ENCODE peak calls at places on chromosome 16, in seven cellular contexts. K is fibroblast of mammary gland, T is fibroblast of lung, F is upper lobe of right lung, Q is OCI-LY7, O is fibroblast of pulmonary artery, L is cardiac muscle cell. E is an unnamed sample.

GRCh38 chr16:69481901-69482341 is 57.5 kb downstream of the CYB5B start:
- DNase-seq in T (peak), Q (no peak), L (peak), K (peak), F (peak), O (peak), E (no peak)

GRCh38 chr16:49660647-49661046 is 195.3 kb downstream of the ZNF423 start:
- DNase-seq in L (no peak), Q (no peak), K (no peak), O (no peak), T (no peak), F (no peak), E (peak)

GRCh38 chr16:55912022-55912421 is 36.8 kb upstream of the CES5A start:
- DNase-seq in O (no peak), F (no peak), L (no peak), K (no peak), T (no peak), Q (no peak), E (no peak)

GRCh38 chr16:80540516-80541305 is at the start of gene DYNLRB2:
- DNase-seq in K (peak), O (peak), Q (peak), F (peak), T (peak), L (peak), E (peak)

GRCh38 chr16:11896776-11897175 is 19.0 kb downstream of the GSPT1 start:
- DNase-seq in T (peak), K (peak), L (peak), O (peak), Q (no peak), F (no peak), E (peak)

GRCh38 chr16:50626868-50627267 is 54.2 kb downstream of the SNX20 start:
- DNase-seq in O (no peak), Q (no peak), K (no peak), F (no peak), T (no peak), L (no peak), E (no peak)

GRCh38 chr16:83932304-83932703 is 20.7 kb upstream of the OSGIN1 start:
- DNase-seq in Q (no peak), F (no peak), T (no peak), L (no peak), O (no peak), K (no peak), E (no peak)

GRCh38 chr16:3846087-3846486 is 34.4 kb downstream of the CREBBP start:
- DNase-seq in K (no peak), O (no peak), Q (no peak), T (no peak), L (no peak), F (no peak), E (no peak)

GRCh38 chr16:69201787-69202186 is 14.8 kb downstream of the SNTB2 start:
- DNase-seq in Q (no peak), O (no peak), T (no peak), L (no peak), F (no peak), K (no peak), E (no peak)

GRCh38 chr16:79497951-79498350 is 102.6 kb downstream of the MAF start:
- DNase-seq in L (no peak), Q (no peak), F (no peak), K (no peak), T (no peak), O (no peak), E (no peak)

GRCh38 chr16:790086-790485 is 1.7 kb downstream of the CHTF18 start:
- DNase-seq in O (no peak), Q (no peak), L (no peak), F (no peak), T (no peak), K (no peak), E (no peak)

GRCh38 chr16:75044800-75045361 is 46.1 kb downstream of the ZNRF1 start:
- DNase-seq in O (peak), T (peak), Q (no peak), L (peak), F (peak), K (peak), E (peak)

GRCh38 chr16:25109643-25110042 is 1.9 kb upstream of the LCMT1 start:
- DNase-seq in K (peak), Q (no peak), L (peak), T (peak), O (peak), F (no peak), E (peak)

GRCh38 chr16:57373117-57373947 is 1.0 kb downstream of the CX3CL1 start:
- DNase-seq in F (no peak), K (no peak), Q (no peak), T (no peak), O (no peak), L (no peak), E (no peak)

GRCh38 chr16:48318630-48319029 is 66.6 kb downstream of the SIAH1 start:
- DNase-seq in O (peak), L (peak), F (no peak), K (peak), T (peak), Q (peak), E (no peak)

GRCh38 chr16:3012246-3012645 is 477 bp upstream of the CLDN9 start:
- DNase-seq in Q (no peak), L (no peak), K (no peak), O (no peak), T (no peak), F (no peak), E (no peak)

GRCh38 chr16:1068451-1068850 is 4.1 kb upstream of the SSTR5 start:
- DNase-seq in T (no peak), Q (no peak), F (no peak), L (no peak), O (no peak), K (no peak), E (no peak)

GRCh38 chr16:47492428-47493357 is 31.6 kb downstream of the PHKB start:
- DNase-seq in O (peak), L (peak), K (peak), T (peak), F (peak), Q (peak), E (no peak)

GRCh38 chr16:10501016-10501607 is 79.3 kb downstream of the EMP2 start:
- DNase-seq in L (no peak), T (no peak), F (no peak), K (no peak), Q (peak), O (no peak), E (no peak)

GRCh38 chr16:85490407-85490806 is 122.7 kb upstream of the GSE1 start:
- DNase-seq in O (no peak), F (no peak), T (no peak), Q (no peak), L (no peak), K (no peak), E (no peak)

GRCh38 chr16:85491798-85492616 is 121.1 kb upstream of the GSE1 start:
- DNase-seq in O (no peak), Q (no peak), L (no peak), T (peak), K (peak), F (peak), E (no peak)

GRCh38 chr16:85492617-85492957 is 120.5 kb upstream of the GSE1 start:
- DNase-seq in K (peak), O (no peak), T (no peak), L (no peak), F (no peak), Q (peak), E (no peak)

GRCh38 chr16:85488414-85488813 is 124.7 kb upstream of the GSE1 start:
- DNase-seq in F (no peak), L (no peak), Q (no peak), K (no peak), T (no peak), O (no peak), E (no peak)

GRCh38 chr16:85490971-85491771 is 122.0 kb upstream of the GSE1 start:
- DNase-seq in O (no peak), K (no peak), L (peak), Q (peak), T (no peak), F (no peak), E (no peak)
- TF ChIP-seq CTCF in O (peak), K (peak), L (peak), Q (peak), T (no peak), F (peak), E (peak)

GRCh38 chr16:88483392-88483641 is 30.2 kb downstream of the ZFPM1 start:
- DNase-seq in T (no peak), O (no peak), K (no peak), L (no peak), Q (no peak), F (no peak), E (no peak)

GRCh38 chr16:88487124-88487432 is 34.0 kb downstream of the ZFPM1 start:
- DNase-seq in F (no peak), O (no peak), T (no peak), Q (no peak), L (no peak), K (no peak), E (no peak)

GRCh38 chr16:88482630-88483391 is 29.7 kb downstream of the ZFPM1 start:
- DNase-seq in F (no peak), O (no peak), Q (no peak), K (no peak), L (no peak), T (no peak), E (no peak)

GRCh38 chr16:88486398-88487123 is 33.5 kb downstream of the ZFPM1 start:
- DNase-seq in K (no peak), Q (no peak), T (no peak), O (no peak), F (no peak), L (no peak), E (no peak)

DNA sequence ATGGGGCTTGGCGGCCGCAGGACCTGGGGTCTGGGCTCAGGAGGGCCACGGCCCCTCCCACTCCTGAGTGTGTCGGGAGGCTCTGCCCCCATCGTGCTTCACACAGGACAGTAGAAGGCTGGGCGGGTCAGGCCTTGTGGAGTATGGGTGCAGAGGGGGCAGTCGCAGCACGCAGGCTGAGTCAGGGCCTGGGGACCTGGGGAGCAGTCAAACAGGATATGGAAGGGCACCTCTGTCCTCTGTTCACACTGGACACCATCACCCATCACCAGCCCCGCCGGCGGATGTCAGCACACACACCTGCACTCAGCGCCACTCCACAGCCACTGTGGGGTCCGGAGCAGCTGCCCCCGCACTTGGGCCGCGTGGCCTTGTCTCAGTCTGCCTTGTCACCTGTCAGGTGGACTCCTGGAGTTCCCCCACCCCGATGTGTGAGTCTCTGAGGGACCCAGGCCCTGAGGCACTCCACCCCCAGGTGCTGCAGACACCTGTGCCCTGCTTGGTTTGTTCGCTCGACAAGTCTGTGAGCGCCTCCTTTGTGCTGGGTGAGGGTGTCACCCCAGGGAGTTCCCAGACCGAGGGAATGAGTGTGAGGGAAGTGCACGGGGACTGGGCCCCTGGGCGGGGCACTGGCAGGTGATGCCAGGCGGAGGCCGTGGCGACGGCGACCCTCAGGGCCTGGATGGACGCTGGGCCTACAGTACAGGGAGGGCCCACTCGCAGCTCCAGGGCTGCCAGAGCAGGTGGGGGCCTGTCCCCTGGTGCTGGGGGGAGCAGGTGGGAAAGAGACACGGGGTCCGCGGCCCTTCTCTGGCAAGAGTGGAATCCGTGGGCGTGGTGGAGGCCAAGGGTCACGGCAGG is 31.7 kb downstream of the ZFPM1 start:
- DNase-seq in F (no peak), Q (no peak), O (no peak), K (no peak), L (no peak), T (no peak), E (no peak)
- H3K4me3 ChIP-seq in F (no peak), Q (no peak), O (no peak), K (no peak), L (no peak), T (no peak), E (no peak)

GRCh38 chr16:7086842-7087616 is 245.6 kb upstream of the RBFOX1 start:
- DNase-seq in K (no peak), Q (no peak), L (no peak), T (no peak), O (no peak), F (no peak), E (no peak)
- TF ChIP-seq CTCF in K (no peak), Q (no peak), L (no peak), T (no peak), O (no peak), F (peak), E (no peak)

GRCh38 chr16:14013571-14014283 is 57.4 kb upstream of the MRTFB start:
- DNase-seq in L (peak), Q (no peak), O (peak), T (peak), K (peak), F (no peak), E (peak)
- H3K4me3 ChIP-seq in L (no peak), Q (no peak), O (no peak), T (peak), K (peak), F (peak), E (no peak)

GRCh38 chr16:87501117-87501516 is 8.3 kb upstream of the ZCCHC14 start:
- DNase-seq in K (no peak), O (no peak), L (no peak), T (no peak), Q (no peak), F (no peak), E (no peak)
- TF ChIP-seq CTCF in K (no peak), O (no peak), L (no peak), T (no peak), Q (no peak), F (no peak), E (no peak)

DNA sequence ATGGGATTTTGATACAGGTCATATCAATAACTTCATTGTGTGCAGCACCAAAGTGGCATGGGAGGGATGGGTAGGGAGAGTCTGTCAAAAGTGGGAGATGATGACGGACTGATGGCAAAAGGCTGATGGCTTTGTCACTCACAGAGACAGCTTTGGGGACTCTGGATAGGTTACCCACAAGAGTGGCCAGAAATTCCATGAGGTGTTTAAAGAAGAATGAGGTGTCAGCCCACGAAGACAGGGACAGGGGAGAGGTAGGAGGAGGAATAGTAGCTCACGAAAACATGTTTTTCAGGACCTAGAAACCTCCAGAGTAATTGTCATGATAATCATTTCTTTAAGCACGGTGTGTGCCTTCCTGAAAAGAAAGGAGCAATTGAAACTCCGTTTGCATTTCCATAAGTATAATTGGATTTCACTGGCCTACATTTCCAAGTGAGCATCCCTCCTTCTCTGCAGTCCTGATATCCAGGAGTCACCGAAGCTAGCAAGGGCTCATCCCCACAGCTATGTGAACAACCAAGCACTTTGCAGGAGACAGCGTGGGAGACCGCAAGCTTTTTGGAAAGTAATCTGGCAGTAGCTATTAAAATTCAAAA is 60.0 kb downstream of the HSD17B2 start:
- DNase-seq in F (no peak), T (no peak), Q (no peak), L (no peak), O (no peak), K (no peak), E (no peak)
- H3K4me3 ChIP-seq in F (no peak), T (no peak), Q (no peak), L (no peak), O (no peak), K (no peak), E (no peak)

GRCh38 chr16:28834349-28834748 is 11.6 kb downstream of the ATXN2L start:
- DNase-seq in T (no peak), O (no peak), Q (no peak), F (no peak), L (no peak), K (no peak), E (no peak)
- TF ChIP-seq CTCF in T (no peak), O (no peak), Q (no peak), F (no peak), L (no peak), K (no peak), E (no peak)

GRCh38 chr16:5616841-5617240 is 519.2 kb upstream of the EEF2KMT start:
- DNase-seq in T (no peak), O (no peak), F (no peak), L (no peak), K (no peak), Q (no peak), E (no peak)

GRCh38 chr16:5619314-5619713 is 521.7 kb upstream of the EEF2KMT start:
- DNase-seq in L (no peak), Q (no peak), O (no peak), F (no peak), T (no peak), K (no peak), E (no peak)

GRCh38 chr16:5621826-5622225 is 524.2 kb upstream of the EEF2KMT start:
- DNase-seq in O (no peak), T (no peak), F (no peak), K (no peak), L (peak), Q (no peak), E (no peak)

GRCh38 chr16:5615868-5616642 is 518.5 kb upstream of the EEF2KMT start:
- DNase-seq in F (peak), O (peak), Q (peak), K (peak), L (peak), T (no peak), E (no peak)
- H3K4me3 ChIP-seq in F (no peak), O (no peak), Q (peak), K (no peak), L (no peak), T (no peak), E (no peak)

E was measured in retinal pigment epithelial cell.